ENCODE peak calls at places on chromosomes 4 and X, in five cellular contexts. Z, Y, D, J and P are unnamed samples.

GRCh38 chr4:2949782-2950125 is 13.5 kb downstream of the NOP14 start:
- DNase-seq in J (no peak), Z (no peak), D (no peak), Y (no peak), P (no peak)

GRCh38 chr4:81485310-81485980 is 13.7 kb upstream of the RASGEF1B start:
- DNase-seq in J (no peak), Y (no peak), Z (no peak), D (no peak), P (no peak)

GRCh38 chr4:89305712-89306437 is 1.7 kb downstream of the GPRIN3 start:
- DNase-seq in D (peak; percentile 31), J (no peak), Z (no peak), Y (no peak), P (no peak)

GRCh38 chrX:2614911-2615310 is 76.2 kb upstream of the CD99 start:
- DNase-seq in J (peak; percentile 12), D (peak; percentile 88), Z (no peak), Y (no peak), P (no peak)

GRCh38 chr4:159791334-159791733 is 688.5 kb downstream of the RAPGEF2 start:
- DNase-seq in Y (no peak), Z (no peak), J (no peak), D (no peak), P (no peak)

GRCh38 chr4:26864904-26865303 is 4.3 kb downstream of the STIM2 start:
- DNase-seq in Z (no peak), J (no peak), D (no peak), Y (no peak), P (no peak)

GRCh38 chrX:104987063-104987462 is 233.4 kb downstream of the TEX13A start:
- DNase-seq in D (no peak), Z (no peak), Y (no peak), J (no peak), P (no peak)

GRCh38 chr4:152348670-152349069 is 187.2 kb downstream of the FBXW7 start:
- DNase-seq in Z (no peak), D (no peak), J (no peak), Y (no peak), P (no peak)

GRCh38 chrX:40391662-40392061 is 189.1 kb upstream of the ATP6AP2 start:
- DNase-seq in J (no peak), Y (no peak), D (no peak), Z (no peak), P (no peak)

GRCh38 chrX:118596428-118596827 is 100.8 kb downstream of the DOCK11 start:
- DNase-seq in Z (no peak), D (no peak), J (no peak), Y (no peak), P (no peak)

GRCh38 chr4:110309686-110310085 is 111.3 kb upstream of the ELOVL6 start:
- DNase-seq in J (no peak), Z (no peak), Y (no peak), D (peak; percentile 65), P (no peak)

GRCh38 chrX:40058719-40059118 is 39.0 kb downstream of the BCOR start:
- DNase-seq in J (no peak), Y (no peak), D (no peak), Z (no peak), P (no peak)

GRCh38 chrX:9429767-9430166 is 35.1 kb upstream of the TBL1X start:
- DNase-seq in J (no peak), D (no peak), Y (no peak), Z (no peak), P (no peak)

GRCh38 chr4:84647307-84647884 is 64.5 kb downstream of the CDS1 start:
- DNase-seq in Y (no peak), D (peak; percentile 4), Z (no peak), J (no peak), P (no peak)

GRCh38 chrX:116009871-116010710 is 160.5 kb upstream of the AGTR2 start:
- DNase-seq in Z (no peak), J (peak; percentile 16), Y (no peak), D (no peak), P (no peak)

GRCh38 chrX:134773041-134773440 is 114.8 kb upstream of the PLAC1 start:
- DNase-seq in Y (no peak), Z (no peak), J (no peak), D (no peak), P (no peak)

GRCh38 chr4:78220283-78220682 is 163.2 kb downstream of the FRAS1 start:
- DNase-seq in D (no peak), J (no peak), Z (no peak), Y (no peak), P (no peak)

GRCh38 chrX:13028871-13029336 is 15.5 kb downstream of the FAM9C start:
- DNase-seq in D (no peak), Z (no peak), Y (no peak), J (no peak), P (no peak)

GRCh38 chr4:184978211-184978610 is 40.1 kb upstream of the HELT start:
- DNase-seq in J (peak; percentile 64), Y (no peak), Z (no peak), D (no peak), P (no peak)

GRCh38 chr4:74316397-74316796 is 8.1 kb downstream of the EPGN start:
- DNase-seq in Y (no peak), D (no peak), Z (no peak), J (no peak), P (no peak)

GRCh38 chr4:95181446-95182306 is 367.1 kb downstream of the UNC5C start:
- DNase-seq in D (peak; percentile 27), J (no peak), Y (no peak), Z (no peak), P (no peak)

GRCh38 chr4:166042510-166043055 is 169.5 kb downstream of the TLL1 start:
- DNase-seq in J (peak; percentile 16), Z (no peak), Y (no peak), D (no peak), P (no peak)

GRCh38 chrX:70423937-70424336 is 823 bp downstream of the GDPD2 start:
- DNase-seq in J (no peak), Z (no peak), Y (no peak), D (no peak), P (no peak)